ENCODE peak calls at places on chromosomes 1 and 21, in ten cellular contexts. One of them, this sample, is unnamed.

GRCh38 chr1:110012100-110012499 is 22.3 kb upstream of the STRIP1 start:
- DNase-seq in thoracic aorta: no peak
- DNase-seq in stomach: no peak
- DNase-seq in CD8-positive, alpha-beta memory T cell: no peak
- DNase-seq in pancreas: no peak
- DNase-seq in spleen: no peak
- DNase-seq in neural progenitor cell: no peak
- DNase-seq in K562: no peak
- DNase-seq in transverse colon: no peak
- DNase-seq in CD4-positive, CD25-positive, alpha-beta regulatory T cell: peak; percentile 5
- DNase-seq in this sample: no peak

GRCh38 chr1:94351441-94351840 is 66.7 kb upstream of the ABCD3 start:
- DNase-seq in thoracic aorta: no peak
- DNase-seq in stomach: no peak
- DNase-seq in CD8-positive, alpha-beta memory T cell: no peak
- DNase-seq in pancreas: no peak
- DNase-seq in spleen: no peak
- DNase-seq in neural progenitor cell: no peak
- DNase-seq in K562: no peak
- DNase-seq in transverse colon: no peak
- DNase-seq in CD4-positive, CD25-positive, alpha-beta regulatory T cell: no peak
- DNase-seq in this sample: no peak

GRCh38 chr1:60504206-60504868 is 430.8 kb upstream of the C1orf87 start:
- DNase-seq in thoracic aorta: no peak
- DNase-seq in stomach: no peak
- DNase-seq in CD8-positive, alpha-beta memory T cell: no peak
- DNase-seq in pancreas: no peak
- DNase-seq in spleen: no peak
- DNase-seq in neural progenitor cell: no peak
- DNase-seq in K562: no peak
- DNase-seq in transverse colon: no peak
- DNase-seq in CD4-positive, CD25-positive, alpha-beta regulatory T cell: no peak
- DNase-seq in this sample: no peak

GRCh38 chr1:33727310-33727709 is 136.6 kb upstream of the HMGB4 start:
- DNase-seq in thoracic aorta: no peak
- DNase-seq in stomach: no peak
- DNase-seq in CD8-positive, alpha-beta memory T cell: no peak
- DNase-seq in pancreas: no peak
- DNase-seq in spleen: no peak
- DNase-seq in neural progenitor cell: no peak
- DNase-seq in K562: no peak
- DNase-seq in transverse colon: no peak
- DNase-seq in CD4-positive, CD25-positive, alpha-beta regulatory T cell: no peak
- DNase-seq in this sample: no peak

GRCh38 chr1:174999926-175000696 is at the start of gene CACYBP:
- DNase-seq in thoracic aorta: no peak
- DNase-seq in stomach: peak; percentile 38
- DNase-seq in CD8-positive, alpha-beta memory T cell: no peak
- DNase-seq in pancreas: no peak
- DNase-seq in spleen: peak; percentile 99
- DNase-seq in neural progenitor cell: no peak
- DNase-seq in K562: no peak
- DNase-seq in transverse colon: no peak
- DNase-seq in CD4-positive, CD25-positive, alpha-beta regulatory T cell: no peak
- DNase-seq in this sample: no peak

GRCh38 chr1:30111431-30111830 is 612.0 kb downstream of the MATN1 start:
- DNase-seq in thoracic aorta: no peak
- DNase-seq in stomach: peak; percentile 27
- DNase-seq in CD8-positive, alpha-beta memory T cell: no peak
- DNase-seq in pancreas: peak; percentile 25
- DNase-seq in spleen: no peak
- DNase-seq in neural progenitor cell: peak; percentile 85
- DNase-seq in K562: peak; percentile 48
- DNase-seq in transverse colon: peak; percentile 51
- DNase-seq in CD4-positive, CD25-positive, alpha-beta regulatory T cell: no peak
- DNase-seq in this sample: no peak

GRCh38 chr1:27349784-27350672 is 8.2 kb downstream of the SYTL1 start:
- DNase-seq in thoracic aorta: no peak
- DNase-seq in stomach: peak; percentile 79
- DNase-seq in CD8-positive, alpha-beta memory T cell: no peak
- DNase-seq in pancreas: peak; percentile 54
- DNase-seq in spleen: peak; percentile 85
- DNase-seq in neural progenitor cell: peak; percentile 92
- DNase-seq in K562: no peak
- DNase-seq in transverse colon: peak; percentile 72
- DNase-seq in CD4-positive, CD25-positive, alpha-beta regulatory T cell: no peak
- DNase-seq in this sample: peak; percentile 83

GRCh38 chr1:239155466-239155865 is 230.9 kb upstream of the CHRM3 start:
- DNase-seq in thoracic aorta: no peak
- DNase-seq in stomach: no peak
- DNase-seq in CD8-positive, alpha-beta memory T cell: no peak
- DNase-seq in pancreas: no peak
- DNase-seq in spleen: no peak
- DNase-seq in neural progenitor cell: no peak
- DNase-seq in K562: no peak
- DNase-seq in transverse colon: no peak
- DNase-seq in CD4-positive, CD25-positive, alpha-beta regulatory T cell: no peak
- DNase-seq in this sample: no peak

GRCh38 chr1:40341509-40342380 is 24.7 kb upstream of the COL9A2 start:
- DNase-seq in thoracic aorta: no peak
- DNase-seq in stomach: no peak
- DNase-seq in CD8-positive, alpha-beta memory T cell: no peak
- DNase-seq in pancreas: no peak
- DNase-seq in spleen: no peak
- DNase-seq in neural progenitor cell: no peak
- DNase-seq in K562: no peak
- DNase-seq in transverse colon: no peak
- DNase-seq in CD4-positive, CD25-positive, alpha-beta regulatory T cell: no peak
- DNase-seq in this sample: no peak

GRCh38 chr1:6873298-6874015 is 88.2 kb downstream of the CAMTA1 start:
- DNase-seq in thoracic aorta: no peak
- DNase-seq in stomach: no peak
- DNase-seq in CD8-positive, alpha-beta memory T cell: no peak
- DNase-seq in pancreas: no peak
- DNase-seq in spleen: no peak
- DNase-seq in neural progenitor cell: peak; percentile 19
- DNase-seq in K562: no peak
- DNase-seq in transverse colon: no peak
- DNase-seq in CD4-positive, CD25-positive, alpha-beta regulatory T cell: no peak
- DNase-seq in this sample: no peak

GRCh38 chr1:96445296-96445695 is 276.3 kb upstream of the PTBP2 start:
- DNase-seq in thoracic aorta: no peak
- DNase-seq in stomach: no peak
- DNase-seq in CD8-positive, alpha-beta memory T cell: no peak
- DNase-seq in pancreas: no peak
- DNase-seq in spleen: no peak
- DNase-seq in neural progenitor cell: peak; percentile 42
- DNase-seq in K562: no peak
- DNase-seq in transverse colon: no peak
- DNase-seq in CD4-positive, CD25-positive, alpha-beta regulatory T cell: no peak
- DNase-seq in this sample: no peak

GRCh38 chr1:8155528-8156186 is 129.5 kb upstream of the ERRFI1 start:
- DNase-seq in thoracic aorta: no peak
- DNase-seq in stomach: peak; percentile 34
- DNase-seq in CD8-positive, alpha-beta memory T cell: no peak
- DNase-seq in pancreas: no peak
- DNase-seq in spleen: no peak
- DNase-seq in neural progenitor cell: peak; percentile 78
- DNase-seq in K562: no peak
- DNase-seq in transverse colon: no peak
- DNase-seq in CD4-positive, CD25-positive, alpha-beta regulatory T cell: no peak
- DNase-seq in this sample: peak; percentile 47

GRCh38 chr1:230822092-230822581 is 46.2 kb downstream of the C1orf198 start:
- DNase-seq in thoracic aorta: no peak
- DNase-seq in stomach: no peak
- DNase-seq in CD8-positive, alpha-beta memory T cell: no peak
- DNase-seq in pancreas: no peak
- DNase-seq in spleen: no peak
- DNase-seq in neural progenitor cell: no peak
- DNase-seq in K562: no peak
- DNase-seq in transverse colon: no peak
- DNase-seq in CD4-positive, CD25-positive, alpha-beta regulatory T cell: no peak
- DNase-seq in this sample: no peak

GRCh38 chr1:97603218-97603617 is 317.6 kb downstream of the DPYD start:
- DNase-seq in thoracic aorta: no peak
- DNase-seq in stomach: no peak
- DNase-seq in CD8-positive, alpha-beta memory T cell: no peak
- DNase-seq in pancreas: no peak
- DNase-seq in spleen: no peak
- DNase-seq in neural progenitor cell: no peak
- DNase-seq in K562: no peak
- DNase-seq in transverse colon: no peak
- DNase-seq in CD4-positive, CD25-positive, alpha-beta regulatory T cell: no peak
- DNase-seq in this sample: no peak

GRCh38 chr21:36127250-36127904 is 7.5 kb upstream of the CBR3 start:
- DNase-seq in thoracic aorta: no peak
- DNase-seq in stomach: peak; percentile 19
- DNase-seq in CD8-positive, alpha-beta memory T cell: no peak
- DNase-seq in pancreas: no peak
- DNase-seq in spleen: no peak
- DNase-seq in neural progenitor cell: no peak
- DNase-seq in K562: no peak
- DNase-seq in transverse colon: no peak
- DNase-seq in CD4-positive, CD25-positive, alpha-beta regulatory T cell: no peak
- DNase-seq in this sample: no peak

GRCh38 chr21:15061284-15061683 is 3.5 kb downstream of the NRIP1 start:
- DNase-seq in thoracic aorta: no peak
- DNase-seq in stomach: no peak
- DNase-seq in CD8-positive, alpha-beta memory T cell: no peak
- DNase-seq in pancreas: no peak
- DNase-seq in spleen: no peak
- DNase-seq in neural progenitor cell: no peak
- DNase-seq in K562: no peak
- DNase-seq in transverse colon: no peak
- DNase-seq in CD4-positive, CD25-positive, alpha-beta regulatory T cell: no peak
- DNase-seq in this sample: no peak
- H3K4me1 ChIP-seq in thoracic aorta: peaks cover 33% of the 10 kb centered on the region
- H3K4me1 ChIP-seq in stomach: peaks cover 34% of the 10 kb centered on the region
- H3K4me1 ChIP-seq in CD8-positive, alpha-beta memory T cell: peaks cover 30% of the 10 kb centered on the region
- H3K4me1 ChIP-seq in pancreas: peaks cover 57% of the 10 kb centered on the region
- H3K4me1 ChIP-seq in spleen: peaks cover 80% of the 10 kb centered on the region
- H3K4me1 ChIP-seq in neural progenitor cell: peaks cover 56% of the 10 kb centered on the region
- H3K4me1 ChIP-seq in K562: peaks cover 15% of the 10 kb centered on the region
- H3K4me1 ChIP-seq in transverse colon: peaks cover 65% of the 10 kb centered on the region
- H3K4me1 ChIP-seq in CD4-positive, CD25-positive, alpha-beta regulatory T cell: peaks cover 27% of the 10 kb centered on the region
- H3K4me1 ChIP-seq in this sample: peaks cover 66% of the 10 kb centered on the region

DNA sequence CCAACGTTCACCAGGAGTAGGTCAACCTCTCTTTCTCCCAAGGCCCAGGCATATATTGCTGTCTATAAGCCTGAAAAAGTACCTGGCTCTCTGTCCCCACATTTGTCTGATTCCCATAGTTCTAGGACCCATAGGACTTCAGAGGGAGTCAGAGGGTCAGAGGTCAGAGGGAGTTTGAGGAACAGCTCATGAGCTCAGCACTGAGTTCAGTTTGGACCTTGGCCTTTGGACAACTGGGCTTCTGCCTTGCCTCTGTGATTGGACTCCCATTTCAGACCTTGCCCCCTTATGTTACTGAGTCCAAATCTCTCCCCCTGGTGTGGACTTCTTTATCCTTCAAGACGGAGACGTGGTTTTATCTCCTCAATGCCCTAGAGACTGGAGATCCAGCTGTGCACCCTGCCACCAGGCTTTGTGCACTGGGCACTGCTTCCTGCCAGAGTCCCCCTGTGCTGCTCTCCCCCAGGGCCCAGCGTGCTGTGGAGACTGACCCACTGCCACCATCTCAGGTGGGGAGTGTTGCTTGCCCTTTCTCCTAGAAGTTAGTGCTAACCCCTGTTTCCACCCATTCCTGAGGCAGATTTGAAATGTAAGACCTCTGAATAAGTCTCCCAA is 3.2 kb downstream of the CTSE start:
- DNase-seq in thoracic aorta: no peak
- DNase-seq in stomach: no peak
- DNase-seq in CD8-positive, alpha-beta memory T cell: no peak
- DNase-seq in pancreas: no peak
- DNase-seq in spleen: no peak
- DNase-seq in neural progenitor cell: no peak
- DNase-seq in K562: no peak
- DNase-seq in transverse colon: no peak
- DNase-seq in CD4-positive, CD25-positive, alpha-beta regulatory T cell: no peak
- DNase-seq in this sample: no peak
- H3K27ac ChIP-seq in thoracic aorta: no peak overlapping the region
- H3K27ac ChIP-seq in stomach: peak overlapping the region; percentile 83
- H3K27ac ChIP-seq in CD8-positive, alpha-beta memory T cell: no peak overlapping the region
- H3K27ac ChIP-seq in pancreas: no peak overlapping the region
- H3K27ac ChIP-seq in spleen: no peak overlapping the region
- H3K27ac ChIP-seq in neural progenitor cell: no peak overlapping the region
- H3K27ac ChIP-seq in K562: no peak overlapping the region
- H3K27ac ChIP-seq in transverse colon: no peak overlapping the region
- H3K27ac ChIP-seq in CD4-positive, CD25-positive, alpha-beta regulatory T cell: no peak overlapping the region
- H3K27ac ChIP-seq in this sample: no peak overlapping the region

DNA sequence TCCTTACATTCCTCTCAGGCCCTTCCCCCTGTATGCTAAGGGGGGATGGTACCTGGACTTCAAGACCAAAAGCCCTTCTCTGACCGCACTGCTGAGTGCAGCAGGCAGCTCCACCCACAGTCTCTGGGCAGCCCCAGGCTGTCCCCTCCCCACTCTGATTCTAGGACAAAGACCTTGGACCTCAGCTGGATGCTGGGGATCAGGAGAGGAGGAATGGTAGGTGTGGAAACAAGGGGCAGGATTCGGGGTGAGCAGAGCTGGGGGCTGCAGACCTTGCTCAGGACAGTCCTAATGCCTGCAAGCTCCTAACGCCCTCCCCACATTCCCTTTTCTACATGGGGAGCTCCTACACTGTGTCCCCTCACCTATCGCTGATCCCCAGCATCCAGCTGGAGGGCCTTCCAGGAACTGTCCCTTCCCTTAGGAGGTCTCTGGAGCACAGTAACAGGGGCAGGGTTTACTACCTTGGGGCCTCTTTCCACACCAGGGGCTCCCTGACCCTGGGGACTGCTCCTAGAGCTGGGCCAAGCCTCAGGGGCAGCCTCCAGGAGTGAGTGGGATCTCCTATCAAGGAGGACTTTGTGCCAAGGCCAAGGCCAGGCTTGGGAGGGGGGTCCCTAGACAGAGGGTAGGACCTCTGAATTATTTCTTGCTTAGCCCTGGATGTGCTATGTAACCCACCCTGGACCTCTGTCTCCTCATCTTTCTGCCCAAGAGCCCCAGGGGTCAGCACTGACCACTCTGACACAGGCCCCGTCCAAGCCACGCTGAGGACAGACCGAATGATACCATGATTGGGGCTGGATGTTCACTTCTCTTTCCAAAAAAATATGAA is 5.6 kb downstream of the CLDN19 start:
- DNase-seq in thoracic aorta: no peak
- DNase-seq in stomach: no peak
- DNase-seq in CD8-positive, alpha-beta memory T cell: no peak
- DNase-seq in pancreas: no peak
- DNase-seq in spleen: no peak
- DNase-seq in neural progenitor cell: no peak
- DNase-seq in K562: no peak
- DNase-seq in transverse colon: no peak
- DNase-seq in CD4-positive, CD25-positive, alpha-beta regulatory T cell: no peak
- DNase-seq in this sample: no peak
- H3K4me3 ChIP-seq in thoracic aorta: no peak overlapping the region
- H3K4me3 ChIP-seq in stomach: no peak overlapping the region
- H3K4me3 ChIP-seq in CD8-positive, alpha-beta memory T cell: no peak overlapping the region
- H3K4me3 ChIP-seq in pancreas: no peak overlapping the region
- H3K4me3 ChIP-seq in spleen: no peak overlapping the region
- H3K4me3 ChIP-seq in neural progenitor cell: no peak overlapping the region
- H3K4me3 ChIP-seq in K562: no peak overlapping the region
- H3K4me3 ChIP-seq in transverse colon: no peak overlapping the region
- H3K4me3 ChIP-seq in CD4-positive, CD25-positive, alpha-beta regulatory T cell: no peak overlapping the region
- H3K4me3 ChIP-seq in this sample: no peak overlapping the region

GRCh38 chr1:14926818-14927555 is 226.6 kb upstream of the TMEM51 start:
- DNase-seq in thoracic aorta: no peak
- DNase-seq in stomach: no peak
- DNase-seq in CD8-positive, alpha-beta memory T cell: no peak
- DNase-seq in pancreas: no peak
- DNase-seq in spleen: no peak
- DNase-seq in neural progenitor cell: no peak
- DNase-seq in K562: no peak
- DNase-seq in transverse colon: no peak
- DNase-seq in CD4-positive, CD25-positive, alpha-beta regulatory T cell: no peak
- DNase-seq in this sample: no peak
- H3K4me1 ChIP-seq in thoracic aorta: peaks cover 7% of the 10 kb centered on the region
- H3K4me1 ChIP-seq in stomach: peaks cover 24% of the 10 kb centered on the region
- H3K4me1 ChIP-seq in CD8-positive, alpha-beta memory T cell: no peaks in the 10 kb centered on the region
- H3K4me1 ChIP-seq in pancreas: no peaks in the 10 kb centered on the region
- H3K4me1 ChIP-seq in spleen: peaks cover 78% of the 10 kb centered on the region
- H3K4me1 ChIP-seq in neural progenitor cell: peaks cover 12% of the 10 kb centered on the region
- H3K4me1 ChIP-seq in K562: peaks cover 45% of the 10 kb centered on the region
- H3K4me1 ChIP-seq in transverse colon: peaks cover 22% of the 10 kb centered on the region
- H3K4me1 ChIP-seq in CD4-positive, CD25-positive, alpha-beta regulatory T cell: peaks cover 7% of the 10 kb centered on the region
- H3K4me1 ChIP-seq in this sample: peaks cover 33% of the 10 kb centered on the region

This sample was measured in lower lobe of right lung.